ENCODE peak calls at places on chromosome 17, in five cellular contexts. T is HT1080; M is HFF-Myc; A is ACHN; W is stimulated activated CD8-positive, alpha-beta memory T cell treated with anti-CD3 and anti-CD28 coated beads, Interleukin-4, amount 100 ng/mL, for 1 hour. U is an unnamed sample.

GRCh38 chr17:50212121-50212843 is 10.9 kb upstream of the COL1A1 start:
- DNase-seq in T (peak), M (no peak), A (no peak), W (no peak), U (no peak)

GRCh38 chr17:21214777-21215541 is 998 bp upstream of the TMEM11 start:
- DNase-seq in T (no peak), M (no peak), A (no peak), W (no peak), U (no peak)

GRCh38 chr17:43006639-43007551 is at the start of gene IFI35:
- DNase-seq in T (peak), M (peak), A (peak), W (peak), U (peak)

GRCh38 chr17:50768348-50768761 is 1.0 kb upstream of the ANKRD40CL start:
- DNase-seq in T (no peak), M (no peak), A (no peak), W (no peak), U (no peak)

GRCh38 chr17:33725675-33726271 is 432.7 kb upstream of the ASIC2 start:
- DNase-seq in T (peak), M (no peak), A (peak), W (no peak), U (no peak)

GRCh38 chr17:70422862-70423261 is 253.5 kb downstream of the KCNJ2 start:
- DNase-seq in T (no peak), M (no peak), A (no peak), W (no peak), U (no peak)

GRCh38 chr17:7367083-7367482 is 12.1 kb downstream of the TMEM95 start:
- DNase-seq in T (no peak), M (no peak), A (no peak), W (no peak), U (no peak)

GRCh38 chr17:48134912-48135480 is 27.4 kb downstream of the SNX11 start:
- DNase-seq in T (no peak), M (no peak), A (peak), W (no peak), U (no peak)

GRCh38 chr17:49823614-49824013 is 24.3 kb downstream of the TAC4 start:
- DNase-seq in T (no peak), M (no peak), A (no peak), W (no peak), U (no peak)

GRCh38 chr17:10516065-10516464 is 2.3 kb downstream of the MYH1 start:
- DNase-seq in T (no peak), M (no peak), A (no peak), W (no peak), U (no peak)

GRCh38 chr17:28982191-28982793 is 23.5 kb downstream of the SEZ6 start:
- DNase-seq in T (peak), M (no peak), A (no peak), W (no peak), U (no peak)

GRCh38 chr17:11950771-11951519 is 46.3 kb downstream of the ZNF18 start:
- DNase-seq in T (no peak), M (no peak), A (no peak), W (no peak), U (no peak)

GRCh38 chr17:64499805-64500486 is 3.1 kb upstream of the POLG2 start:
- DNase-seq in T (no peak), M (no peak), A (peak), W (no peak), U (no peak)

GRCh38 chr17:1997587-1998425 is 27.3 kb downstream of the RTN4RL1 start:
- DNase-seq in T (no peak), M (no peak), A (peak), W (no peak), U (no peak)

U was measured in cardiac septum.